ENCODE peak calls at places on chromosomes 5 and 9, in six cellular contexts. One of them, this sample, is unnamed.

GRCh38 chr5:139451878-139452660 is 10.5 kb downstream of the ECSCR start:
- DNase-seq in IMR-90: no peak
- DNase-seq in body of pancreas: no peak
- DNase-seq in cardiac fibroblast: no peak
- DNase-seq in breast epithelium: no peak
- DNase-seq in left ventricle myocardium inferior: no peak
- DNase-seq in this sample: peak

GRCh38 chr9:27572566-27572917 is 739 bp downstream of the C9orf72 start:
- DNase-seq in IMR-90: no peak
- DNase-seq in body of pancreas: peak
- DNase-seq in cardiac fibroblast: peak
- DNase-seq in breast epithelium: peak
- DNase-seq in left ventricle myocardium inferior: no peak
- DNase-seq in this sample: no peak

GRCh38 chr9:122016789-122017188 is 76.3 kb downstream of the TTLL11 start:
- DNase-seq in IMR-90: no peak
- DNase-seq in body of pancreas: no peak
- DNase-seq in cardiac fibroblast: peak
- DNase-seq in breast epithelium: no peak
- DNase-seq in left ventricle myocardium inferior: no peak
- DNase-seq in this sample: no peak

GRCh38 chr5:9437741-9438240 is 108.1 kb downstream of the SEMA5A start:
- DNase-seq in IMR-90: peak
- DNase-seq in body of pancreas: no peak
- DNase-seq in cardiac fibroblast: peak
- DNase-seq in breast epithelium: no peak
- DNase-seq in left ventricle myocardium inferior: no peak
- DNase-seq in this sample: no peak

GRCh38 chr5:108345541-108346171 is 36.2 kb downstream of the FBXL17 start:
- DNase-seq in IMR-90: peak
- DNase-seq in body of pancreas: no peak
- DNase-seq in cardiac fibroblast: peak
- DNase-seq in breast epithelium: no peak
- DNase-seq in left ventricle myocardium inferior: no peak
- DNase-seq in this sample: no peak

GRCh38 chr9:96376926-96377874 is 6.3 kb downstream of the SLC35D2 start:
- DNase-seq in IMR-90: peak
- DNase-seq in body of pancreas: no peak
- DNase-seq in cardiac fibroblast: peak
- DNase-seq in breast epithelium: no peak
- DNase-seq in left ventricle myocardium inferior: no peak
- DNase-seq in this sample: no peak

GRCh38 chr5:136211282-136211681 is 18.3 kb upstream of the SMIM32 start:
- DNase-seq in IMR-90: no peak
- DNase-seq in body of pancreas: no peak
- DNase-seq in cardiac fibroblast: no peak
- DNase-seq in breast epithelium: no peak
- DNase-seq in left ventricle myocardium inferior: no peak
- DNase-seq in this sample: no peak

GRCh38 chr5:145906401-145906800 is 30.0 kb upstream of the SH3RF2 start:
- DNase-seq in IMR-90: no peak
- DNase-seq in body of pancreas: no peak
- DNase-seq in cardiac fibroblast: no peak
- DNase-seq in breast epithelium: no peak
- DNase-seq in left ventricle myocardium inferior: no peak
- DNase-seq in this sample: no peak

GRCh38 chr5:54171645-54172384 is 138.6 kb downstream of the ARL15 start:
- DNase-seq in IMR-90: peak
- DNase-seq in body of pancreas: peak
- DNase-seq in cardiac fibroblast: peak
- DNase-seq in breast epithelium: no peak
- DNase-seq in left ventricle myocardium inferior: no peak
- DNase-seq in this sample: no peak

GRCh38 chr5:172871561-172871960 is 37.5 kb downstream of the ERGIC1 start:
- DNase-seq in IMR-90: no peak
- DNase-seq in body of pancreas: no peak
- DNase-seq in cardiac fibroblast: no peak
- DNase-seq in breast epithelium: no peak
- DNase-seq in left ventricle myocardium inferior: no peak
- DNase-seq in this sample: no peak

GRCh38 chr5:178433273-178433775 is 156.9 kb downstream of the COL23A1 start:
- DNase-seq in IMR-90: no peak
- DNase-seq in body of pancreas: no peak
- DNase-seq in cardiac fibroblast: no peak
- DNase-seq in breast epithelium: peak
- DNase-seq in left ventricle myocardium inferior: no peak
- DNase-seq in this sample: no peak

GRCh38 chr5:11590475-11590874 is 313.8 kb downstream of the CTNND2 start:
- DNase-seq in IMR-90: no peak
- DNase-seq in body of pancreas: no peak
- DNase-seq in cardiac fibroblast: no peak
- DNase-seq in breast epithelium: no peak
- DNase-seq in left ventricle myocardium inferior: no peak
- DNase-seq in this sample: no peak

GRCh38 chr5:77893225-77893860 is 117.2 kb upstream of the TBCA start:
- DNase-seq in IMR-90: peak
- DNase-seq in body of pancreas: no peak
- DNase-seq in cardiac fibroblast: peak
- DNase-seq in breast epithelium: no peak
- DNase-seq in left ventricle myocardium inferior: no peak
- DNase-seq in this sample: no peak

GRCh38 chr5:666816-667498 is 26.2 kb downstream of the TPPP start:
- DNase-seq in IMR-90: no peak
- DNase-seq in body of pancreas: no peak
- DNase-seq in cardiac fibroblast: no peak
- DNase-seq in breast epithelium: no peak
- DNase-seq in left ventricle myocardium inferior: no peak
- DNase-seq in this sample: no peak

GRCh38 chr5:14032944-14033343 is 88.5 kb upstream of the DNAH5 start:
- DNase-seq in IMR-90: peak
- DNase-seq in body of pancreas: no peak
- DNase-seq in cardiac fibroblast: peak
- DNase-seq in breast epithelium: no peak
- DNase-seq in left ventricle myocardium inferior: no peak
- DNase-seq in this sample: no peak

GRCh38 chr9:87212563-87213154 is 265.4 kb upstream of the GAS1 start:
- DNase-seq in IMR-90: peak
- DNase-seq in body of pancreas: no peak
- DNase-seq in cardiac fibroblast: peak
- DNase-seq in breast epithelium: peak
- DNase-seq in left ventricle myocardium inferior: no peak
- DNase-seq in this sample: no peak

GRCh38 chr9:89635816-89636215 is 31.0 kb downstream of the GADD45G start:
- DNase-seq in IMR-90: no peak
- DNase-seq in body of pancreas: peak
- DNase-seq in cardiac fibroblast: no peak
- DNase-seq in breast epithelium: no peak
- DNase-seq in left ventricle myocardium inferior: no peak
- DNase-seq in this sample: no peak

GRCh38 chr9:69044226-69045219 is 9.0 kb downstream of the FXN start:
- DNase-seq in IMR-90: peak
- DNase-seq in body of pancreas: no peak
- DNase-seq in cardiac fibroblast: peak
- DNase-seq in breast epithelium: no peak
- DNase-seq in left ventricle myocardium inferior: no peak
- DNase-seq in this sample: no peak

GRCh38 chr5:179261301-179262125 is 83.7 kb downstream of the ADAMTS2 start:
- DNase-seq in IMR-90: peak
- DNase-seq in body of pancreas: peak
- DNase-seq in cardiac fibroblast: no peak
- DNase-seq in breast epithelium: peak
- DNase-seq in left ventricle myocardium inferior: no peak
- DNase-seq in this sample: no peak

GRCh38 chr5:140317859-140318258 is 15.0 kb upstream of the PFDN1 start:
- DNase-seq in IMR-90: peak
- DNase-seq in body of pancreas: no peak
- DNase-seq in cardiac fibroblast: peak
- DNase-seq in breast epithelium: no peak
- DNase-seq in left ventricle myocardium inferior: no peak
- DNase-seq in this sample: no peak

GRCh38 chr9:73577867-73578266 is 426.2 kb downstream of the ANXA1 start:
- DNase-seq in IMR-90: no peak
- DNase-seq in body of pancreas: no peak
- DNase-seq in cardiac fibroblast: no peak
- DNase-seq in breast epithelium: no peak
- DNase-seq in left ventricle myocardium inferior: no peak
- DNase-seq in this sample: no peak

GRCh38 chr9:18668944-18669343 is 195.0 kb downstream of the ADAMTSL1 start:
- DNase-seq in IMR-90: no peak
- DNase-seq in body of pancreas: no peak
- DNase-seq in cardiac fibroblast: no peak
- DNase-seq in breast epithelium: no peak
- DNase-seq in left ventricle myocardium inferior: no peak
- DNase-seq in this sample: no peak

GRCh38 chr9:27022920-27023319 is 17.4 kb upstream of the LRRC19 start:
- DNase-seq in IMR-90: no peak
- DNase-seq in body of pancreas: no peak
- DNase-seq in cardiac fibroblast: no peak
- DNase-seq in breast epithelium: no peak
- DNase-seq in left ventricle myocardium inferior: no peak
- DNase-seq in this sample: no peak

GRCh38 chr5:66171349-66172344 is 27.5 kb downstream of the SREK1 start:
- DNase-seq in IMR-90: peak
- DNase-seq in body of pancreas: peak
- DNase-seq in cardiac fibroblast: peak
- DNase-seq in breast epithelium: no peak
- DNase-seq in left ventricle myocardium inferior: no peak
- DNase-seq in this sample: no peak

DNA sequence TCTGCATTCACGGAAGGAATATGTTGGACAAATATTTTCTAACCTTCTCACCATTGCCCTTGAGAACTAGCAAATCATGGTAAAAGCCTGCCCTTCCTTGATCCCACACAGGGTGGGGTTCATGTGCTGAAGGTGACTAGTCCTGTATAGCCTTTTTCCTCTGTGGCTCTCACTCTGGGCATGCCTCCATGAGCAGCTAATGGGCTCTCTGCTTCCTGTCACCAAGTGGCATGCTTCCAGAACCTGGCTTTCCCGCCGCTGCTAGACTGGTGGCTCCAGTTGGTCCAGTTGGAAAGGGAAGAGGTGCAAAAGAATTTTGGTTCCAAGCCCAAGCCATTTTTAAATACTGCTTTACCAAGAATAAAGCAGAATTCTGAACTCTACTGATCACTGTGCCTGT is 35.5 kb downstream of the FBXO10 start:
- DNase-seq in IMR-90: no peak
- DNase-seq in body of pancreas: peak
- DNase-seq in cardiac fibroblast: no peak
- DNase-seq in breast epithelium: peak
- DNase-seq in left ventricle myocardium inferior: peak
- DNase-seq in this sample: no peak
- TF ChIP-seq CTCF in IMR-90: no peak
- TF ChIP-seq CTCF in body of pancreas: no peak
- TF ChIP-seq CTCF in cardiac fibroblast: no peak
- TF ChIP-seq CTCF in breast epithelium: no peak
- TF ChIP-seq CTCF in left ventricle myocardium inferior: no peak
- TF ChIP-seq CTCF in this sample: no peak

GRCh38 chr5:158878227-158878626 is 221.5 kb downstream of the EBF1 start:
- DNase-seq in IMR-90: no peak
- DNase-seq in body of pancreas: no peak
- DNase-seq in cardiac fibroblast: no peak
- DNase-seq in breast epithelium: no peak
- DNase-seq in left ventricle myocardium inferior: no peak
- DNase-seq in this sample: no peak

GRCh38 chr5:158879993-158880392 is 219.7 kb downstream of the EBF1 start:
- DNase-seq in IMR-90: no peak
- DNase-seq in body of pancreas: no peak
- DNase-seq in cardiac fibroblast: no peak
- DNase-seq in breast epithelium: no peak
- DNase-seq in left ventricle myocardium inferior: no peak
- DNase-seq in this sample: no peak

GRCh38 chr5:158877124-158877581 is 222.6 kb downstream of the EBF1 start:
- DNase-seq in IMR-90: no peak
- DNase-seq in body of pancreas: no peak
- DNase-seq in cardiac fibroblast: peak
- DNase-seq in breast epithelium: no peak
- DNase-seq in left ventricle myocardium inferior: no peak
- DNase-seq in this sample: no peak

GRCh38 chr5:158876263-158876942 is 223.3 kb downstream of the EBF1 start:
- DNase-seq in IMR-90: no peak
- DNase-seq in body of pancreas: no peak
- DNase-seq in cardiac fibroblast: peak
- DNase-seq in breast epithelium: no peak
- DNase-seq in left ventricle myocardium inferior: no peak
- DNase-seq in this sample: no peak

GRCh38 chr5:158877706-158878105 is 222.0 kb downstream of the EBF1 start:
- DNase-seq in IMR-90: no peak
- DNase-seq in body of pancreas: no peak
- DNase-seq in cardiac fibroblast: no peak
- DNase-seq in breast epithelium: no peak
- DNase-seq in left ventricle myocardium inferior: no peak
- DNase-seq in this sample: no peak
- TF ChIP-seq CTCF in IMR-90: no peak
- TF ChIP-seq CTCF in body of pancreas: no peak
- TF ChIP-seq CTCF in cardiac fibroblast: no peak
- TF ChIP-seq CTCF in breast epithelium: no peak
- TF ChIP-seq CTCF in left ventricle myocardium inferior: no peak
- TF ChIP-seq CTCF in this sample: no peak

DNA sequence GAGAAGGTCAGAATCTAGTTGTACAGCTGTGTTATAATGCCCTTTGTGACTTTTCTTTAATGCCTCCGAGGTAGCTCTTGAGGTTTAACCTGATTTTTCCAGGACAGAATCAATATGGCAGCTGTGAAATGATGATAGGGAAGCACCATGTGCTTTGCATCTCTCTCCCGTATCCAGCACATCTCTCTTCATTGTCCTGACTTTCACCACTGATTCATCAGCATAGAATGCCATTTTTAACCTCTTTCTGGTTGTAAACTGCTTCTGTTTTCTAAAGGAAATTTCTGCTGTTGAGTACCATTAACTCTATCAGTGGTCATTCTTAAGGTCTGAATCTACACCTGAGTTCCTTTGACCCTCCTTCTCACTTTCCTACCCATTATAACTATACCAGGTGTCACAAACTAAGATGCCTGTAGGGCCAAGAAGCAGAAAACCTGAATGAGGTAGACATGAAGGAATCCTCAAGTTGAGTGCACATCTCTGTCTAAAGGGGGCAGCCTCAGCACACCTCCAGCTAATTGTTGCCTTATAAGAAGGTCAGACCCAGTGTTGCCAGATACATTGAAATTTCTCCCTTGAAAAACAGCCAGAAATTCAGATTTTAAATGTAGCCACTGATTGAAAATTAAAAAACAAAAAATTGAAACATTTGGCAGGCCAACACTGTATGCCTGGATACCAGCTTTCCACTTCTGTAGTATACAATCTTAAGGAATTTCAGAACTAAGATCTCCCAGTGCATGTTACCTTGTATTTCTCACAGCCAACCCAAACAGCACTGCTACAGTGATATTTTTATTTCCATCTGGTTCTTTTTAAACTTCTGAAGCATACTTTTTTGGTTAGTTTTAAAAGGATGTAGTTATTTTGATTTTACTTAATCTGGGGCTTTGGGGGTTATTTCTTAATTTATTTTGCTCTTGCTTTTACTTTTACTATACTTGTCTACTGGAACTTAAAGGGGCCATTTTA is 35.8 kb upstream of the TLX3 start:
- DNase-seq in IMR-90: peak
- DNase-seq in body of pancreas: no peak
- DNase-seq in cardiac fibroblast: peak
- DNase-seq in breast epithelium: no peak
- DNase-seq in left ventricle myocardium inferior: no peak
- DNase-seq in this sample: no peak
- TF ChIP-seq CTCF in IMR-90: peak
- TF ChIP-seq CTCF in body of pancreas: no peak
- TF ChIP-seq CTCF in cardiac fibroblast: peak
- TF ChIP-seq CTCF in breast epithelium: no peak
- TF ChIP-seq CTCF in left ventricle myocardium inferior: peak
- TF ChIP-seq CTCF in this sample: peak

GRCh38 chr5:82405618-82406199 is 127.6 kb upstream of the RPS23 start:
- DNase-seq in IMR-90: peak
- DNase-seq in body of pancreas: no peak
- DNase-seq in cardiac fibroblast: peak
- DNase-seq in breast epithelium: no peak
- DNase-seq in left ventricle myocardium inferior: no peak
- DNase-seq in this sample: no peak
- TF ChIP-seq CTCF in IMR-90: no peak
- TF ChIP-seq CTCF in body of pancreas: no peak
- TF ChIP-seq CTCF in cardiac fibroblast: peak
- TF ChIP-seq CTCF in breast epithelium: no peak
- TF ChIP-seq CTCF in left ventricle myocardium inferior: no peak
- TF ChIP-seq CTCF in this sample: peak

This sample was measured in chondrocyte.